ENCODE peak calls at places on chromosomes 5 and 9, in ten cellular contexts. One of them, this sample, is unnamed.

GRCh38 chr9:125650271-125650737 is 56.7 kb downstream of the MAPKAP1 start:
- DNase-seq in SK-MEL-5: no peak
- DNase-seq in stimulated activated naive CD4-positive, alpha-beta T cell: no peak
- DNase-seq in germinal center: peak
- DNase-seq in effector memory CD8-positive, alpha-beta T cell: no peak
- DNase-seq in GOT3: no peak
- DNase-seq in DMS53: no peak
- DNase-seq in upper lobe of right lung: no peak
- DNase-seq in T-helper 1 cell: no peak
- DNase-seq in T1000: no peak
- DNase-seq in this sample: no peak

GRCh38 chr5:37844004-37844403 is 4.2 kb upstream of the GDNF start:
- DNase-seq in SK-MEL-5: no peak
- DNase-seq in stimulated activated naive CD4-positive, alpha-beta T cell: no peak
- DNase-seq in germinal center: no peak
- DNase-seq in effector memory CD8-positive, alpha-beta T cell: no peak
- DNase-seq in GOT3: no peak
- DNase-seq in DMS53: no peak
- DNase-seq in upper lobe of right lung: no peak
- DNase-seq in T-helper 1 cell: no peak
- DNase-seq in T1000: no peak
- DNase-seq in this sample: no peak

GRCh38 chr9:227882-228281 is 13.2 kb downstream of the DOCK8 start:
- DNase-seq in SK-MEL-5: no peak
- DNase-seq in stimulated activated naive CD4-positive, alpha-beta T cell: no peak
- DNase-seq in germinal center: no peak
- DNase-seq in effector memory CD8-positive, alpha-beta T cell: no peak
- DNase-seq in GOT3: no peak
- DNase-seq in DMS53: no peak
- DNase-seq in upper lobe of right lung: no peak
- DNase-seq in T-helper 1 cell: no peak
- DNase-seq in T1000: no peak
- DNase-seq in this sample: no peak

GRCh38 chr9:37417252-37417803 is 5.2 kb upstream of the GRHPR start:
- DNase-seq in SK-MEL-5: no peak
- DNase-seq in stimulated activated naive CD4-positive, alpha-beta T cell: no peak
- DNase-seq in germinal center: no peak
- DNase-seq in effector memory CD8-positive, alpha-beta T cell: no peak
- DNase-seq in GOT3: no peak
- DNase-seq in DMS53: no peak
- DNase-seq in upper lobe of right lung: no peak
- DNase-seq in T-helper 1 cell: no peak
- DNase-seq in T1000: no peak
- DNase-seq in this sample: no peak

GRCh38 chr5:177371705-177372533 is 12.3 kb upstream of the SLC34A1 start:
- DNase-seq in SK-MEL-5: no peak
- DNase-seq in stimulated activated naive CD4-positive, alpha-beta T cell: no peak
- DNase-seq in germinal center: no peak
- DNase-seq in effector memory CD8-positive, alpha-beta T cell: no peak
- DNase-seq in GOT3: no peak
- DNase-seq in DMS53: no peak
- DNase-seq in upper lobe of right lung: no peak
- DNase-seq in T-helper 1 cell: no peak
- DNase-seq in T1000: no peak
- DNase-seq in this sample: no peak

GRCh38 chr9:125296843-125297372 is 35.3 kb downstream of the GAPVD1 start:
- DNase-seq in SK-MEL-5: no peak
- DNase-seq in stimulated activated naive CD4-positive, alpha-beta T cell: no peak
- DNase-seq in germinal center: no peak
- DNase-seq in effector memory CD8-positive, alpha-beta T cell: no peak
- DNase-seq in GOT3: no peak
- DNase-seq in DMS53: peak
- DNase-seq in upper lobe of right lung: no peak
- DNase-seq in T-helper 1 cell: no peak
- DNase-seq in T1000: no peak
- DNase-seq in this sample: peak

GRCh38 chr5:54541823-54542783 is 24.5 kb downstream of the SNX18 start:
- DNase-seq in SK-MEL-5: no peak
- DNase-seq in stimulated activated naive CD4-positive, alpha-beta T cell: no peak
- DNase-seq in germinal center: no peak
- DNase-seq in effector memory CD8-positive, alpha-beta T cell: no peak
- DNase-seq in GOT3: no peak
- DNase-seq in DMS53: peak
- DNase-seq in upper lobe of right lung: no peak
- DNase-seq in T-helper 1 cell: no peak
- DNase-seq in T1000: no peak
- DNase-seq in this sample: no peak

GRCh38 chr5:64722588-64722987 is 32.3 kb downstream of the SHISAL2B start:
- DNase-seq in SK-MEL-5: no peak
- DNase-seq in stimulated activated naive CD4-positive, alpha-beta T cell: no peak
- DNase-seq in germinal center: no peak
- DNase-seq in effector memory CD8-positive, alpha-beta T cell: no peak
- DNase-seq in GOT3: no peak
- DNase-seq in DMS53: no peak
- DNase-seq in upper lobe of right lung: no peak
- DNase-seq in T-helper 1 cell: no peak
- DNase-seq in T1000: no peak
- DNase-seq in this sample: no peak

GRCh38 chr5:101675510-101675909 is 620.6 kb downstream of the SLCO4C1 start:
- DNase-seq in SK-MEL-5: no peak
- DNase-seq in stimulated activated naive CD4-positive, alpha-beta T cell: no peak
- DNase-seq in germinal center: no peak
- DNase-seq in effector memory CD8-positive, alpha-beta T cell: no peak
- DNase-seq in GOT3: no peak
- DNase-seq in DMS53: no peak
- DNase-seq in upper lobe of right lung: no peak
- DNase-seq in T-helper 1 cell: no peak
- DNase-seq in T1000: no peak
- DNase-seq in this sample: no peak

GRCh38 chr5:113526421-113526820 is 12.9 kb downstream of the YTHDC2 start:
- DNase-seq in SK-MEL-5: no peak
- DNase-seq in stimulated activated naive CD4-positive, alpha-beta T cell: no peak
- DNase-seq in germinal center: no peak
- DNase-seq in effector memory CD8-positive, alpha-beta T cell: no peak
- DNase-seq in GOT3: no peak
- DNase-seq in DMS53: no peak
- DNase-seq in upper lobe of right lung: no peak
- DNase-seq in T-helper 1 cell: no peak
- DNase-seq in T1000: no peak
- DNase-seq in this sample: no peak

GRCh38 chr5:131260895-131261294 is 3.0 kb upstream of the CDC42SE2 start:
- DNase-seq in SK-MEL-5: no peak
- DNase-seq in stimulated activated naive CD4-positive, alpha-beta T cell: no peak
- DNase-seq in germinal center: no peak
- DNase-seq in effector memory CD8-positive, alpha-beta T cell: no peak
- DNase-seq in GOT3: no peak
- DNase-seq in DMS53: no peak
- DNase-seq in upper lobe of right lung: no peak
- DNase-seq in T-helper 1 cell: no peak
- DNase-seq in T1000: no peak
- DNase-seq in this sample: no peak

GRCh38 chr9:92299116-92299515 is 5.6 kb upstream of the IARS1 start:
- DNase-seq in SK-MEL-5: no peak
- DNase-seq in stimulated activated naive CD4-positive, alpha-beta T cell: no peak
- DNase-seq in germinal center: peak
- DNase-seq in effector memory CD8-positive, alpha-beta T cell: no peak
- DNase-seq in GOT3: no peak
- DNase-seq in DMS53: no peak
- DNase-seq in upper lobe of right lung: no peak
- DNase-seq in T-helper 1 cell: no peak
- DNase-seq in T1000: no peak
- DNase-seq in this sample: no peak

GRCh38 chr5:121273818-121274433 is 577.8 kb upstream of the FTMT start:
- DNase-seq in SK-MEL-5: peak
- DNase-seq in stimulated activated naive CD4-positive, alpha-beta T cell: no peak
- DNase-seq in germinal center: no peak
- DNase-seq in effector memory CD8-positive, alpha-beta T cell: no peak
- DNase-seq in GOT3: peak
- DNase-seq in DMS53: peak
- DNase-seq in upper lobe of right lung: no peak
- DNase-seq in T-helper 1 cell: no peak
- DNase-seq in T1000: peak
- DNase-seq in this sample: peak

GRCh38 chr5:7467179-7467578 is 71.2 kb downstream of the ADCY2 start:
- DNase-seq in SK-MEL-5: peak
- DNase-seq in stimulated activated naive CD4-positive, alpha-beta T cell: no peak
- DNase-seq in germinal center: no peak
- DNase-seq in effector memory CD8-positive, alpha-beta T cell: no peak
- DNase-seq in GOT3: no peak
- DNase-seq in DMS53: no peak
- DNase-seq in upper lobe of right lung: no peak
- DNase-seq in T-helper 1 cell: no peak
- DNase-seq in T1000: no peak
- DNase-seq in this sample: no peak

GRCh38 chr9:99490736-99491135 is 268.7 kb downstream of the SEC61B start:
- DNase-seq in SK-MEL-5: no peak
- DNase-seq in stimulated activated naive CD4-positive, alpha-beta T cell: no peak
- DNase-seq in germinal center: no peak
- DNase-seq in effector memory CD8-positive, alpha-beta T cell: no peak
- DNase-seq in GOT3: no peak
- DNase-seq in DMS53: no peak
- DNase-seq in upper lobe of right lung: no peak
- DNase-seq in T-helper 1 cell: no peak
- DNase-seq in T1000: no peak
- DNase-seq in this sample: no peak

GRCh38 chr9:137150485-137151060 is 11.6 kb downstream of the GRIN1 start:
- DNase-seq in SK-MEL-5: peak
- DNase-seq in stimulated activated naive CD4-positive, alpha-beta T cell: no peak
- DNase-seq in germinal center: peak
- DNase-seq in effector memory CD8-positive, alpha-beta T cell: no peak
- DNase-seq in GOT3: no peak
- DNase-seq in DMS53: no peak
- DNase-seq in upper lobe of right lung: no peak
- DNase-seq in T-helper 1 cell: no peak
- DNase-seq in T1000: peak
- DNase-seq in this sample: peak

GRCh38 chr9:135353935-135354334 is 125.6 kb upstream of the PPP1R26 start:
- DNase-seq in SK-MEL-5: peak
- DNase-seq in stimulated activated naive CD4-positive, alpha-beta T cell: no peak
- DNase-seq in germinal center: no peak
- DNase-seq in effector memory CD8-positive, alpha-beta T cell: no peak
- DNase-seq in GOT3: no peak
- DNase-seq in DMS53: no peak
- DNase-seq in upper lobe of right lung: no peak
- DNase-seq in T-helper 1 cell: no peak
- DNase-seq in T1000: no peak
- DNase-seq in this sample: no peak

GRCh38 chr9:136799079-136799853 is 3.1 kb downstream of the CCDC183 start:
- DNase-seq in SK-MEL-5: no peak
- DNase-seq in stimulated activated naive CD4-positive, alpha-beta T cell: no peak
- DNase-seq in germinal center: no peak
- DNase-seq in effector memory CD8-positive, alpha-beta T cell: no peak
- DNase-seq in GOT3: no peak
- DNase-seq in DMS53: peak
- DNase-seq in upper lobe of right lung: peak
- DNase-seq in T-helper 1 cell: no peak
- DNase-seq in T1000: no peak
- DNase-seq in this sample: peak

GRCh38 chr9:12091865-12092527 is 601.2 kb upstream of the TYRP1 start:
- DNase-seq in SK-MEL-5: no peak
- DNase-seq in stimulated activated naive CD4-positive, alpha-beta T cell: no peak
- DNase-seq in germinal center: no peak
- DNase-seq in effector memory CD8-positive, alpha-beta T cell: no peak
- DNase-seq in GOT3: no peak
- DNase-seq in DMS53: no peak
- DNase-seq in upper lobe of right lung: no peak
- DNase-seq in T-helper 1 cell: no peak
- DNase-seq in T1000: no peak
- DNase-seq in this sample: no peak

GRCh38 chr9:133948571-133949485 is 43.3 kb downstream of the VAV2 start:
- DNase-seq in SK-MEL-5: no peak
- DNase-seq in stimulated activated naive CD4-positive, alpha-beta T cell: no peak
- DNase-seq in germinal center: no peak
- DNase-seq in effector memory CD8-positive, alpha-beta T cell: no peak
- DNase-seq in GOT3: no peak
- DNase-seq in DMS53: no peak
- DNase-seq in upper lobe of right lung: no peak
- DNase-seq in T-helper 1 cell: no peak
- DNase-seq in T1000: no peak
- DNase-seq in this sample: no peak

GRCh38 chr5:82861705-82862104 is 215.5 kb downstream of the TMEM167A start:
- DNase-seq in SK-MEL-5: no peak
- DNase-seq in stimulated activated naive CD4-positive, alpha-beta T cell: no peak
- DNase-seq in germinal center: no peak
- DNase-seq in effector memory CD8-positive, alpha-beta T cell: no peak
- DNase-seq in GOT3: no peak
- DNase-seq in DMS53: no peak
- DNase-seq in upper lobe of right lung: no peak
- DNase-seq in T-helper 1 cell: no peak
- DNase-seq in T1000: no peak
- DNase-seq in this sample: no peak

GRCh38 chr5:123786411-123786810 is 274.4 kb downstream of the CSNK1G3 start:
- DNase-seq in SK-MEL-5: no peak
- DNase-seq in stimulated activated naive CD4-positive, alpha-beta T cell: no peak
- DNase-seq in germinal center: peak
- DNase-seq in effector memory CD8-positive, alpha-beta T cell: no peak
- DNase-seq in GOT3: no peak
- DNase-seq in DMS53: no peak
- DNase-seq in upper lobe of right lung: no peak
- DNase-seq in T-helper 1 cell: no peak
- DNase-seq in T1000: no peak
- DNase-seq in this sample: no peak

This sample was measured in Caco-2.